ENCODE peak calls at places on chromosomes 13 and 19, in ten cellular contexts. W is Right ventricle myocardium superior, C is fibroblast of pulmonary artery, J is cardiac fibroblast, F is mucosa of gallbladder, H is hypothalamus, R is posterior vena cava, S is glutamatergic neuron, M is SJSA1, A is progenitor cell of endocrine pancreas. T is an unnamed sample.

GRCh38 chr13:81140675-81141074 is 799.7 kb upstream of the SPRY2 start:
- DNase-seq in W (no peak), C (no peak), J (no peak), F (no peak), H (no peak), R (no peak), S (no peak), M (no peak), A (no peak), T (no peak)

GRCh38 chr13:82993417-82993816 is 888.9 kb downstream of the SLITRK1 start:
- DNase-seq in W (no peak), C (no peak), J (no peak), F (no peak), H (no peak), R (no peak), S (no peak), M (no peak), A (no peak), T (no peak)

GRCh38 chr13:47188802-47189201 is 291.9 kb upstream of the HTR2A start:
- DNase-seq in W (no peak), C (peak; percentile 73), J (peak; percentile 67), F (no peak), H (no peak), R (no peak), S (no peak), M (no peak), A (no peak), T (no peak)

GRCh38 chr13:24709186-24709913 is 29.1 kb downstream of the ATP12A start:
- DNase-seq in W (no peak), C (no peak), J (no peak), F (no peak), H (no peak), R (peak; percentile 61), S (no peak), M (no peak), A (no peak), T (no peak)

GRCh38 chr19:54893406-54893805 is 12.5 kb upstream of the NCR1 start:
- DNase-seq in W (no peak), C (no peak), J (no peak), F (no peak), H (no peak), R (no peak), S (no peak), M (no peak), A (no peak), T (no peak)

GRCh38 chr19:2756477-2756876 is 16.7 kb upstream of the SLC39A3 start:
- DNase-seq in W (no peak), C (no peak), J (no peak), F (no peak), H (no peak), R (no peak), S (no peak), M (no peak), A (no peak), T (no peak)

GRCh38 chr13:49733181-49733951 is 42.1 kb upstream of the EBPL start:
- DNase-seq in W (no peak), C (peak; percentile 7), J (peak; percentile 3), F (no peak), H (no peak), R (no peak), S (no peak), M (no peak), A (no peak), T (no peak)

GRCh38 chr13:109226631-109227030 is 559.8 kb downstream of the IRS2 start:
- DNase-seq in W (no peak), C (no peak), J (no peak), F (no peak), H (no peak), R (no peak), S (no peak), M (no peak), A (no peak), T (no peak)

GRCh38 chr13:27578121-27579030 is 42.0 kb downstream of the LNX2 start:
- DNase-seq in W (no peak), C (peak; percentile 23), J (peak; percentile 15), F (no peak), H (no peak), R (no peak), S (no peak), M (peak; percentile 33), A (no peak), T (no peak)

T was measured in tibial nerve.